ENCODE peak calls at places on chromosomes 6 and 20, in seven cellular contexts. Q is right cardiac atrium, N is GM12865, A is BJ, U is Panc1, H is body of pancreas, G is adipocyte. O is an unnamed sample.

GRCh38 chr20:64189986-64190385 is 25.7 kb downstream of the MYT1 start:
- DNase-seq in Q (peak), N (no peak), A (no peak), U (no peak), H (no peak), G (no peak), O (no peak)

GRCh38 chr6:87968435-87969278 is 79.0 kb upstream of the SPACA1 start:
- DNase-seq in Q (no peak), N (peak), A (no peak), U (no peak), H (peak), G (peak), O (no peak)

GRCh38 chr6:18269253-18269652 is 4.9 kb upstream of the DEK start:
- DNase-seq in Q (no peak), N (peak), A (peak), U (no peak), H (no peak), G (no peak), O (no peak)

GRCh38 chr6:54681987-54682386 is 164.6 kb upstream of the FAM83B start:
- DNase-seq in Q (no peak), N (no peak), A (peak), U (peak), H (no peak), G (peak), O (no peak)

GRCh38 chr20:62766716-62767115 is 29.6 kb upstream of the MRGBP start:
- DNase-seq in Q (peak), N (no peak), A (no peak), U (no peak), H (peak), G (no peak), O (no peak)

GRCh38 chr6:111559193-111560097 is 46.2 kb downstream of the TRAF3IP2 start:
- DNase-seq in Q (peak), N (no peak), A (peak), U (no peak), H (peak), G (peak), O (no peak)

GRCh38 chr20:38836991-38837390 is 31.5 kb downstream of the PPP1R16B start:
- DNase-seq in Q (no peak), N (peak), A (no peak), U (no peak), H (no peak), G (no peak), O (no peak)

GRCh38 chr6:18386302-18386976 is 711 bp upstream of the RNF144B start:
- DNase-seq in Q (peak), N (no peak), A (no peak), U (no peak), H (peak), G (peak), O (no peak)

GRCh38 chr6:132820629-132821381 is 6.4 kb downstream of the RPS12 start:
- DNase-seq in Q (no peak), N (peak), A (no peak), U (no peak), H (no peak), G (no peak), O (no peak)

GRCh38 chr6:106163446-106163965 is 77.4 kb downstream of the PRDM1 start:
- DNase-seq in Q (peak), N (peak), A (peak), U (no peak), H (peak), G (peak), O (no peak)

GRCh38 chr20:8808180-8808535 is 260.7 kb upstream of the PLCB4 start:
- DNase-seq in Q (no peak), N (no peak), A (no peak), U (no peak), H (peak), G (no peak), O (no peak)

GRCh38 chr6:33416386-33417126 is 1.4 kb downstream of the CUTA start:
- DNase-seq in Q (no peak), N (peak), A (no peak), U (no peak), H (no peak), G (peak), O (no peak)

GRCh38 chr6:121498481-121499276 is 63.2 kb downstream of the GJA1 start:
- DNase-seq in Q (no peak), N (no peak), A (no peak), U (no peak), H (no peak), G (no peak), O (no peak)

GRCh38 chr6:34143884-34144580 is 1.9 kb downstream of the GRM4 start:
- DNase-seq in Q (peak), N (peak), A (no peak), U (no peak), H (peak), G (peak), O (peak)

GRCh38 chr20:34954905-34955231 is 738 bp downstream of the GSS start:
- DNase-seq in Q (no peak), N (no peak), A (no peak), U (no peak), H (peak), G (no peak), O (no peak)

GRCh38 chr6:45371924-45372582 is 5.7 kb downstream of the SUPT3H start:
- DNase-seq in Q (no peak), N (no peak), A (no peak), U (no peak), H (no peak), G (no peak), O (no peak)

GRCh38 chr6:14543971-14544620 is 426.5 kb downstream of the CD83 start:
- DNase-seq in Q (no peak), N (no peak), A (no peak), U (no peak), H (no peak), G (no peak), O (no peak)

GRCh38 chr6:72218125-72218524 is 331.8 kb downstream of the RIMS1 start:
- DNase-seq in Q (no peak), N (peak), A (no peak), U (peak), H (peak), G (peak), O (no peak)

GRCh38 chr6:45447721-45448120 is 70.0 kb upstream of the SUPT3H start:
- DNase-seq in Q (no peak), N (no peak), A (no peak), U (no peak), H (no peak), G (no peak), O (no peak)

GRCh38 chr6:2725999-2726567 is 24.6 kb downstream of the MYLK4 start:
- DNase-seq in Q (peak), N (peak), A (no peak), U (no peak), H (no peak), G (peak), O (no peak)

GRCh38 chr6:108565091-108565766 is 4.5 kb downstream of the FOXO3 start:
- DNase-seq in Q (no peak), N (peak), A (no peak), U (no peak), H (no peak), G (no peak), O (no peak)

GRCh38 chr6:133352046-133352445 is 110.9 kb downstream of the EYA4 start:
- DNase-seq in Q (no peak), N (no peak), A (no peak), U (no peak), H (no peak), G (no peak), O (no peak)

GRCh38 chr20:4483481-4483880 is 238.2 kb upstream of the PRND start:
- DNase-seq in Q (no peak), N (no peak), A (no peak), U (no peak), H (no peak), G (peak), O (no peak)

GRCh38 chr6:42392871-42393270 is 58.9 kb downstream of the TRERF1 start:
- DNase-seq in Q (no peak), N (no peak), A (no peak), U (no peak), H (no peak), G (no peak), O (no peak)

GRCh38 chr20:21513881-21514540 is at the start of gene NKX2-2:
- DNase-seq in Q (no peak), N (no peak), A (no peak), U (no peak), H (no peak), G (no peak), O (no peak)

GRCh38 chr6:31767096-31767645 is 4.7 kb downstream of the SAPCD1 start:
- DNase-seq in Q (no peak), N (no peak), A (no peak), U (no peak), H (no peak), G (no peak), O (no peak)

GRCh38 chr6:35146453-35146852 is 5.3 kb upstream of the TCP11 start:
- DNase-seq in Q (peak), N (peak), A (no peak), U (no peak), H (peak), G (peak), O (no peak)

GRCh38 chr6:21586760-21587181 is 6.8 kb upstream of the SOX4 start:
- DNase-seq in Q (peak), N (no peak), A (no peak), U (no peak), H (no peak), G (no peak), O (no peak)

GRCh38 chr6:3844097-3844463 is 5.1 kb upstream of the FAM50B start:
- DNase-seq in Q (no peak), N (no peak), A (peak), U (no peak), H (no peak), G (peak), O (no peak)

GRCh38 chr6:3077430-3077829 is 9.1 kb downstream of the RIPK1 start:
- DNase-seq in Q (no peak), N (no peak), A (no peak), U (no peak), H (no peak), G (no peak), O (no peak)

GRCh38 chr6:73675466-73676098 is 20.4 kb upstream of the CD109 start:
- DNase-seq in Q (no peak), N (peak), A (no peak), U (no peak), H (peak), G (peak), O (peak)

GRCh38 chr6:74991573-74992332 is 214.1 kb downstream of the COL12A1 start:
- DNase-seq in Q (no peak), N (no peak), A (no peak), U (no peak), H (no peak), G (peak), O (no peak)

GRCh38 chr6:13715444-13715883 is 3.8 kb upstream of the RANBP9 start:
- DNase-seq in Q (no peak), N (peak), A (no peak), U (no peak), H (no peak), G (no peak), O (no peak)

GRCh38 chr20:17646901-17647301 is 35.1 kb downstream of the RRBP1 start:
- DNase-seq in Q (no peak), N (no peak), A (no peak), U (no peak), H (peak), G (no peak), O (no peak)

GRCh38 chr20:44910690-44911262 is 916 bp downstream of the PABPC1L start:
- DNase-seq in Q (no peak), N (no peak), A (no peak), U (no peak), H (peak), G (no peak), O (no peak)

GRCh38 chr20:45833030-45833882 is at the start of gene SNX21:
- DNase-seq in Q (peak), N (peak), A (peak), U (no peak), H (peak), G (peak), O (peak)

GRCh38 chr20:3072530-3073250 is 1.3 kb downstream of the OXT start:
- DNase-seq in Q (no peak), N (no peak), A (no peak), U (no peak), H (no peak), G (no peak), O (no peak)
- H3K4me3 ChIP-seq in Q (peak), N (no peak), A (no peak), U (no peak), H (no peak), G (no peak), O (no peak)

GRCh38 chr20:57577679-57578475 is 17.0 kb downstream of the PCK1 start:
- DNase-seq in Q (no peak), N (no peak), A (no peak), U (no peak), H (no peak), G (no peak), O (no peak)

GRCh38 chr20:57578476-57579165 is 17.7 kb downstream of the PCK1 start:
- DNase-seq in Q (no peak), N (no peak), A (no peak), U (no peak), H (no peak), G (no peak), O (no peak)

GRCh38 chr20:57576002-57576401 is 15.1 kb downstream of the PCK1 start:
- DNase-seq in Q (no peak), N (no peak), A (no peak), U (no peak), H (no peak), G (no peak), O (no peak)

GRCh38 chr20:57574954-57575353 is 14.0 kb downstream of the PCK1 start:
- DNase-seq in Q (no peak), N (no peak), A (no peak), U (no peak), H (no peak), G (no peak), O (no peak)

DNA sequence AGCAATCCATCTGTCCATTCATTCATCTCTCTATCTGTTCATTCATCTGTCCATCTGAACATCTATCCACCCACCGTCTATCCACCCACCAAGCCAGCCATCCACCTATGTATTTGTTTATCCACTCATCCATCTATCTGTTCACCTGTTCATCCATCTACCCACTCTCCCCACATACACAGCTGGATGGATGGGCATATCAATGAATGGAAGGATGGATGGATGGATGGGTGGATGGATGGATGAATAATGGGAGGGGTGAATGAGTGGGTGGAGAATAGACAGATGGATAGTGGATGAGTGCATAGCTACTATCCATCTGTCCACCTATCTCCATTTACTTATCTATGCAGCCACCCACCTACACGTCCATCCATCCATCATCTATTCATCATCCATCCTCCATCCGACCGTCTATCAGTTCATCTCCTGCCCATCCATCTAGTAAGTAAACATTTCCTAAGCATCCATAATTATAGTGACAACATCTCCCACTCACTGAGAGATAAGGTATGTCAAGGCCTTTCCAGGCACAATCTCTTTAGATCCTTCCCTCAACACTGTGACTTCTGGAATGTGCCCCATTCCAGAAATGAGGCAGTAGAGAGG is 16.1 kb downstream of the PCK1 start:
- DNase-seq in Q (no peak), N (no peak), A (no peak), U (no peak), H (no peak), G (no peak), O (no peak)
- H3K4me3 ChIP-seq in Q (no peak), N (no peak), A (no peak), U (no peak), H (no peak), G (no peak), O (no peak)

GRCh38 chr6:99589907-99590493 is 16.6 kb upstream of the PRDM13 start:
- DNase-seq in Q (no peak), N (no peak), A (no peak), U (no peak), H (no peak), G (no peak), O (no peak)

GRCh38 chr6:99589290-99589672 is 17.4 kb upstream of the PRDM13 start:
- DNase-seq in Q (peak), N (no peak), A (no peak), U (no peak), H (no peak), G (peak), O (no peak)

GRCh38 chr6:99591673-99592364 is 14.8 kb upstream of the PRDM13 start:
- DNase-seq in Q (no peak), N (no peak), A (no peak), U (no peak), H (no peak), G (no peak), O (no peak)

GRCh38 chr6:99592900-99593299 is 13.7 kb upstream of the PRDM13 start:
- DNase-seq in Q (no peak), N (no peak), A (no peak), U (no peak), H (no peak), G (peak), O (no peak)

GRCh38 chr6:99590728-99591672 is 15.6 kb upstream of the PRDM13 start:
- DNase-seq in Q (peak), N (no peak), A (no peak), U (no peak), H (no peak), G (no peak), O (no peak)
- H3K4me3 ChIP-seq in Q (peak), N (no peak), A (no peak), U (no peak), H (no peak), G (no peak), O (no peak)

GRCh38 chr6:93784794-93785757 is 365.7 kb upstream of the EPHA7 start:
- DNase-seq in Q (no peak), N (no peak), A (peak), U (peak), H (no peak), G (peak), O (no peak)

DNA sequence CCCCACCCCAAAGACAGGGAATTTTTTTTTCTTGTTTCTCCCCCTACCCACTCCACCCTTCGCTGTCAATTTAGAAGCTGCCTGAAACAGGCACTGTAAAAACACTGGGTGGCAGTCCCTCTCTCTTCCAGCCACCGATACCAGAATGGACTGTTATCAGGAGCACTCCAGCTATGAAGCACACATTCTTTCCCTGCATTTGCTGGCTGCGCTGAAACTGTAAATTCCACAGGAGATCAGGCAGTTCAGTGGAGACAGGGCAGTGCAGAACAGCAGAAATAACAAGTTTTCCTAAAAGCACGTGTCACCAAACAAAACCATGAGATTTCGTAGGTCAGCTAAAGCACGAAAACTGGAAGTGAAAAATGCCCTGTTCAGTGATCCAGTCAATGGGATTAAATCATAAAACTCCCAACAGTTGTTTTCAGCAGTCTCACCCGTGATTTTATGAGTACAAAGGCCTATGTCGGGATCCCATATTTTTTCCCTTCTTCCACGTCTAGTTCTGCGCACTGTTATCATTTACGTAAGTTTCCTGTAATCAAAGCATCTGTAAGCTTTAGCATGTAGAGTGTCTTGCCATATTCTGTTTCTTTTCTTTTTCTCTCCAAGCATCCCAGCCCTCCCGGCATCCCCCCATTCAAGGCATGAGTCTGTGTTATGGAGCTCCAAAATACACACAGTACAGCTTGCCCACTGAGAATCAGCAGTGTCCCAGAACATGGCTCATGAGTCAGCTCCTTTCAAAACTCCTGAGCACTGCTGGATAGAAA is 359.9 kb upstream of the EPHA7 start:
- DNase-seq in Q (peak), N (no peak), A (no peak), U (no peak), H (no peak), G (peak), O (no peak)
- H3K4me3 ChIP-seq in Q (peak), N (no peak), A (no peak), U (peak), H (no peak), G (peak), O (no peak)

GRCh38 chr6:22827760-22828159 is 258.4 kb downstream of the HDGFL1 start:
- DNase-seq in Q (no peak), N (no peak), A (no peak), U (peak), H (no peak), G (peak), O (no peak)

GRCh38 chr6:22826961-22827360 is 257.6 kb downstream of the HDGFL1 start:
- DNase-seq in Q (no peak), N (no peak), A (no peak), U (no peak), H (no peak), G (peak), O (no peak)

GRCh38 chr6:22819209-22819608 is 249.8 kb downstream of the HDGFL1 start:
- DNase-seq in Q (no peak), N (no peak), A (no peak), U (no peak), H (no peak), G (no peak), O (no peak)

GRCh38 chr6:22825210-22825609 is 255.8 kb downstream of the HDGFL1 start:
- DNase-seq in Q (no peak), N (no peak), A (no peak), U (no peak), H (no peak), G (peak), O (no peak)

GRCh38 chr6:22821664-22822320 is 252.4 kb downstream of the HDGFL1 start:
- DNase-seq in Q (no peak), N (no peak), A (no peak), U (no peak), H (no peak), G (peak), O (no peak)
- H3K4me3 ChIP-seq in Q (no peak), N (no peak), A (no peak), U (no peak), H (no peak), G (no peak), O (no peak)

GRCh38 chr6:53528107-53528506 is 16.8 kb downstream of the GCLC start:
- DNase-seq in Q (no peak), N (no peak), A (no peak), U (no peak), H (no peak), G (no peak), O (no peak)
- H3K4me3 ChIP-seq in Q (no peak), N (no peak), A (no peak), U (no peak), H (no peak), G (no peak), O (no peak)

GRCh38 chr6:156840136-156840535 is 63.0 kb downstream of the ARID1B start:
- DNase-seq in Q (no peak), N (no peak), A (no peak), U (no peak), H (no peak), G (no peak), O (no peak)
- H3K4me3 ChIP-seq in Q (no peak), N (no peak), A (no peak), U (no peak), H (no peak), G (peak), O (no peak)